ENCODE peak calls at places on chromosomes 4 and X, in eight cellular contexts. J is epithelial cell of esophagus, M is omental fat pad, P is lower leg skin, G is spleen, F is CD14-positive monocyte, O is B cell, Z is endodermal cell. C is an unnamed sample.

GRCh38 chrX:153689654-153690465 is 2.1 kb downstream of the SLC6A8 start:
- DNase-seq in G (no peak), J (peak), Z (peak), O (no peak), F (no peak), M (no peak), P (no peak), C (no peak)

GRCh38 chr4:38411092-38411491 is 252.9 kb upstream of the KLF3 start:
- DNase-seq in M (no peak), F (no peak), Z (no peak), G (no peak), P (no peak), J (peak), O (no peak), C (no peak)

GRCh38 chrX:30489323-30489722 is 88.2 kb downstream of the TASL start:
- DNase-seq in M (no peak), Z (peak), P (no peak), G (no peak), F (no peak), O (no peak), J (no peak), C (no peak)

GRCh38 chr4:79141530-79141929 is 184.3 kb downstream of the NAA11 start:
- DNase-seq in G (no peak), J (peak), O (no peak), P (no peak), F (no peak), M (no peak), Z (peak), C (no peak)

GRCh38 chr4:105060628-105061027 is 86.0 kb upstream of the TET2 start:
- DNase-seq in F (peak), Z (no peak), J (peak), M (no peak), O (peak), G (no peak), P (no peak), C (no peak)

GRCh38 chrX:77422886-77423648 is 24.1 kb upstream of the FGF16 start:
- DNase-seq in J (no peak), M (no peak), P (no peak), F (no peak), Z (peak), G (no peak), O (no peak), C (no peak)

GRCh38 chr4:107721436-107722090 is 1.5 kb upstream of the PAPSS1 start:
- DNase-seq in M (no peak), O (peak), J (no peak), G (peak), F (no peak), Z (peak), P (no peak), C (peak)

GRCh38 chrX:9724711-9725110 is 40.9 kb downstream of the GPR143 start:
- DNase-seq in P (no peak), G (no peak), M (no peak), J (peak), F (no peak), O (no peak), Z (no peak), C (no peak)

GRCh38 chr4:142556048-142556447 is 290.1 kb downstream of the INPP4B start:
- DNase-seq in M (no peak), P (no peak), J (peak), F (no peak), Z (no peak), O (no peak), G (no peak), C (no peak)

GRCh38 chrX:70134116-70134477 is 850 bp downstream of the IGBP1 start:
- DNase-seq in F (no peak), J (peak), M (no peak), Z (no peak), P (no peak), O (no peak), G (peak), C (no peak)

GRCh38 chrX:19955306-19955705 is 35.6 kb downstream of the BCLAF3 start:
- DNase-seq in O (no peak), P (no peak), G (no peak), M (no peak), F (no peak), J (no peak), Z (no peak), C (no peak)
- TF ChIP-seq CTCF in O (no peak), P (no peak), G (no peak), M (no peak), F (no peak), J (no peak), Z (no peak), C (no peak)

GRCh38 chr4:26493461-26493860 is 3.2 kb upstream of the CCKAR start:
- DNase-seq in P (no peak), G (no peak), M (no peak), Z (no peak), F (no peak), O (no peak), J (no peak), C (no peak)

GRCh38 chr4:26490111-26490979 is at the start of gene CCKAR:
- DNase-seq in G (no peak), M (no peak), O (no peak), Z (no peak), J (no peak), P (no peak), F (no peak), C (no peak)

GRCh38 chr4:26491449-26492170 is 1.3 kb upstream of the CCKAR start:
- DNase-seq in F (no peak), J (no peak), P (no peak), M (no peak), G (no peak), Z (no peak), O (no peak), C (no peak)

GRCh38 chr4:26490980-26491284 is 648 bp upstream of the CCKAR start:
- DNase-seq in M (no peak), O (no peak), F (no peak), J (no peak), G (no peak), Z (no peak), P (no peak), C (no peak)

DNA sequence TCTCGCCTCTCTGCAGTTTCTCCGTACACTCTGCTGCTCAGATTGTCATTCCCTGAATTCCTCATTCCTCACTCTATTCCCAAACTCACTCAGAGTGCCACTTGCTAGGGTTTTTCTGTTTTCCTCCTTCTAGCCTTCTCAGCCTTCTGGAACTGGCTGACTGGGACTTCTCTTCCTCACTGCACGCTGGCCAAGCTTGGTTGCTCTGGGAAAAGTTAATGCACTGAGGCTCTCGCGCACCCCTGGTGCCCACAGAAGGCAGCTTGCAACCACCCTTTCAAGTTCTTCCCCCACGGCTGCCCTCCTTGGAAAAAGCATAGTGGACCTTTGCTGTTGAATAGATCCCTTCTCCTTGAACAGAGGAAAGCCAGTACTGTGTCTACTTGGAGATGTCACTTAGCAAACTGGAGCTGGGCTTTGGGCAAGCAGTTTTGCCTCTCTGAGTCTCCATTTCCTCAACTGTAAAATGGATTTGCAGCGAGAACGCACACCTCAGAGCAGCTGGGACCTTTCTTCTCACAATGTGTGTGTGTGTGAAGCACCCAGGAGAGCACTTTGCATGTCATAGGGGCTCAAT is 6.0 kb upstream of the CCKAR start:
- DNase-seq in J (no peak), G (no peak), F (no peak), P (no peak), O (no peak), M (no peak), Z (no peak), C (no peak)
- TF ChIP-seq CTCF in J (no peak), G (no peak), F (no peak), P (no peak), O (no peak), M (no peak), Z (peak), C (no peak)

GRCh38 chrX:13007519-13008188 is 32.7 kb downstream of the TMSB4X start:
- DNase-seq in M (no peak), F (no peak), O (no peak), G (no peak), J (peak), P (no peak), Z (no peak), C (no peak)

GRCh38 chrX:13009844-13010243 is 34.6 kb downstream of the FAM9C start:
- DNase-seq in F (no peak), P (no peak), O (no peak), Z (no peak), J (peak), M (no peak), G (no peak), C (no peak)

GRCh38 chrX:13008851-13009250 is 33.9 kb downstream of the TMSB4X start:
- DNase-seq in M (no peak), F (no peak), J (peak), P (no peak), Z (no peak), O (no peak), G (no peak), C (no peak)

GRCh38 chrX:13009256-13009655 is 34.3 kb downstream of the TMSB4X start:
- DNase-seq in G (no peak), F (no peak), M (no peak), O (no peak), Z (no peak), P (no peak), J (peak), C (no peak)

DNA sequence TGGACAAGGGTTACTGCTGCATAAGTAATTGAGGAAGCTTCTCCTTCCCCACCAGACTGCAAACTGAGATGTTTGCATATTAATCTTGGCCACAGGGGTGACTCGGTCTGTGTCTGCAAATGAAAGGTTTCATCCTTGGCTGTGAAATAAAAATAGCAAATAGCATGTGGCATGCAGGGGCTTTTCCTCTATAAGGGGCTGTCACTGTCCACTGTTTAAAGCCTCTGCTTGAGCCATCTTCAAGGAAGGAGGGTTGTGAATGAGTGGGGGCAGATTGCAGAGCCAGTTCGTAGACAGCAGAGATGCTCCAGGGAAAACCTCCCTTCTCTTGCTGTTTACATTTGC is 33.3 kb downstream of the TMSB4X start:
- DNase-seq in O (no peak), M (no peak), Z (no peak), F (no peak), G (no peak), P (no peak), J (no peak), C (no peak)
- TF ChIP-seq CTCF in O (no peak), M (no peak), Z (no peak), F (no peak), G (no peak), P (no peak), J (no peak), C (no peak)

GRCh38 chrX:50581405-50581804 is 110.8 kb upstream of the DGKK start:
- DNase-seq in F (no peak), M (no peak), P (no peak), O (no peak), Z (no peak), J (no peak), G (no peak), C (no peak)

DNA sequence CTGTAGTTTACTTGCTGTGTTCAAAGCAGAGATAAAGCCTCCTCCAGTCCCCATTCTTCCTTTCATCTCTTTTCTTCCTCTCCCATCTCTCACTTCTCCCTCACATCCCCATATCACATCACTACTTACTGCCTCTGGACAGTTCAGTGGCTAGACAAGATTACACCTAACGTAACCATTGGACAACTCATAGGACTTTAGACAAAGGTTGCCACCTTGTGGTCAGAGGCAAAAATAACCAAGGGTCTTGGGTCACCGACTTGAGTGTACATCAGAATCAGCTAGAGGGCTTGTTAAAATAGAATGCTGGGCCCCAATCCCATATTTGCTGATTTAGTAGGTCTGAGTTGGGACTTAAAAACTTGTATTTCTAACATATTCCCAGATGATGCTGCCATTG is 109.3 kb upstream of the DGKK start:
- DNase-seq in P (peak), J (peak), O (peak), M (no peak), F (no peak), Z (peak), G (no peak), C (peak)
- TF ChIP-seq CTCF in P (no peak), J (peak), O (peak), M (no peak), F (peak), Z (peak), G (peak), C (no peak)

GRCh38 chr4:10161146-10161545 is 44.5 kb upstream of the WDR1 start:
- DNase-seq in P (no peak), J (peak), G (no peak), Z (no peak), F (no peak), M (no peak), O (no peak), C (no peak)

GRCh38 chr4:10158355-10158942 is 41.9 kb upstream of the WDR1 start:
- DNase-seq in M (no peak), P (no peak), Z (no peak), F (no peak), G (no peak), J (peak), O (no peak), C (no peak)

GRCh38 chr4:10159671-10160070 is 43.1 kb upstream of the WDR1 start:
- DNase-seq in Z (no peak), G (no peak), M (no peak), P (no peak), F (no peak), J (peak), O (no peak), C (no peak)

GRCh38 chr4:10161840-10162239 is 45.2 kb upstream of the WDR1 start:
- DNase-seq in G (no peak), F (no peak), O (no peak), P (no peak), M (no peak), Z (no peak), J (no peak), C (peak)

GRCh38 chr4:10160280-10160856 is 43.8 kb upstream of the WDR1 start:
- DNase-seq in G (no peak), Z (peak), M (no peak), P (no peak), J (peak), F (no peak), O (no peak), C (no peak)
- TF ChIP-seq CTCF in G (no peak), Z (peak), M (no peak), P (no peak), J (peak), F (peak), O (no peak), C (no peak)

DNA sequence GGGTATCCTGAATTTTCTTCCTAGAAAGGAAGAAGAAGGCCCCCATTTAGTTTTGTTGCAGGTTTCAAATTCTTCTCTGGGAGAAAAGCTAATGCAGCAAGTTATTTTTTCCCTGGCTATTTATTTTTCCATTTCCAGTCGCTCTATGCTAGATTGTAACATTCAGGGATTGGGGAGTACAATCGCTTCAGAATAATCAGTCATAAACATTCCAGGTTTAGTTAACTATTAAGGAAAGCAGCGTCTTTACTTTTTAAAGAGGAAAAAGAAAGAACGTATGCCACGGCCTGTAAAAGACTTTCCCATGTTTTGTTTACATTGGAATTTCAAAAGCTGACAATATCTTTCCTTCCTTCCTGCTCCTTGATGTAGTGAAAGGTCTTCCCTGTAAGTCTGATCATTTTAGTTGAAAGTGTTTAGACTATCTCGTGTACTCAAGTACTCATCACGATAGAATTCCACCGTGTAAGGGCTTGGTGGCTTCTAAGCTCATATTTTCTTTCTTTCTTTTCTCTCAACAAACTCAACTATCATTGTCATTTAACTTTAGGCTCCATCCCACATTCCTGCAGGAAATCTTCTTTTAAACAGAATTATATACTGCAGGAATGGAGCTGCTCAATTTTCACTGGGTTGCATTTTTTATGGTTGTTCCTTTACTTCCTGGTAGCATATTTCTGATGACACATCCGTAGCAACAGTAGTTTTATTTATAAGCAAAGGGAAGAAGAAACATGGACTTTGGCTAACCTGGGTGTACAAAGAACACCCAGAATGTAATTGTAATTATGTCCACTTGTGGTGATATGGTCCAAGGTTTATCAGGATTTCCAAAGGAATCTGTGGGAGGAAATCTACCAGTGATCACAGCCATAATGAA is 213.1 kb upstream of the FAT1 start:
- DNase-seq in F (no peak), J (peak), G (no peak), Z (no peak), M (no peak), O (no peak), P (no peak), C (no peak)
- TF ChIP-seq CTCF in F (no peak), J (peak), G (no peak), Z (no peak), M (no peak), O (no peak), P (no peak), C (no peak)

C was measured in CD4-positive, alpha-beta T cell.